ENCODE peak calls at places on chromosome 21, in eight cellular contexts. X, C, U, Z, B, S, H and O are unnamed samples.

GRCh38 chr21:14401217-14401616 is 18.3 kb upstream of the HSPA13 start:
- DNase-seq in Z (no peak), S (no peak), H (no peak), C (no peak), B (no peak), X (no peak), U (no peak), O (no peak)

GRCh38 chr21:29645666-29646553 is 293.9 kb downstream of the GRIK1 start:
- DNase-seq in S (no peak), Z (no peak), H (no peak), U (no peak), B (no peak), C (no peak), X (no peak), O (no peak)

GRCh38 chr21:33212159-33212851 is 17.4 kb upstream of the IFNAR2 start:
- DNase-seq in Z (peak; percentile 62), S (no peak), B (no peak), H (no peak), X (no peak), U (no peak), C (no peak), O (no peak)

GRCh38 chr21:35573472-35574389 is 486.6 kb downstream of the SETD4 start:
- DNase-seq in Z (peak; percentile 66), S (no peak), U (no peak), H (no peak), C (no peak), B (no peak), X (no peak), O (no peak)

GRCh38 chr21:39258207-39258606 is 55.2 kb downstream of the BRWD1 start:
- DNase-seq in C (no peak), S (no peak), B (no peak), Z (no peak), U (no peak), X (no peak), H (peak; percentile 52), O (peak; percentile 31)

GRCh38 chr21:44089001-44089911 is 17.9 kb upstream of the PWP2 start:
- DNase-seq in C (no peak), B (peak; percentile 34), Z (no peak), H (no peak), X (no peak), S (peak; percentile 34), U (no peak), O (no peak)

GRCh38 chr21:36479415-36480402 is at the start of gene CLDN14:
- DNase-seq in H (no peak), C (no peak), U (no peak), B (no peak), S (no peak), Z (no peak), X (no peak), O (no peak)

GRCh38 chr21:46392921-46393320 is 65.8 kb upstream of the DIP2A start:
- DNase-seq in X (no peak), U (no peak), Z (peak; percentile 71), S (no peak), H (no peak), B (no peak), C (no peak), O (peak; percentile 27)

GRCh38 chr21:36087362-36088138 is 17.7 kb downstream of the CBR1 start:
- DNase-seq in U (no peak), C (no peak), H (no peak), Z (no peak), B (no peak), X (no peak), S (no peak), O (no peak)

GRCh38 chr21:39673736-39674135 is 61.0 kb downstream of the B3GALT5 start:
- DNase-seq in B (no peak), X (no peak), C (no peak), H (no peak), Z (no peak), U (no peak), S (no peak), O (peak; percentile 92)

GRCh38 chr21:31456201-31456600 is 112.1 kb upstream of the TIAM1 start:
- DNase-seq in B (no peak), X (no peak), H (no peak), S (no peak), U (no peak), C (no peak), Z (no peak), O (no peak)

GRCh38 chr21:31546402-31547155 is 112.9 kb upstream of the SOD1 start:
- DNase-seq in X (no peak), C (no peak), H (no peak), U (no peak), S (no peak), Z (peak; percentile 58), B (no peak), O (no peak)

GRCh38 chr21:33075596-33076195 is 5.8 kb downstream of the OLIG1 start:
- DNase-seq in C (no peak), B (no peak), S (no peak), X (no peak), Z (no peak), U (no peak), H (no peak), O (no peak)

GRCh38 chr21:44929799-44930542 is 9.3 kb upstream of the ITGB2 start:
- DNase-seq in H (no peak), X (no peak), Z (no peak), S (no peak), C (no peak), B (no peak), U (no peak), O (no peak)

GRCh38 chr21:42221581-42222345 is 2.8 kb downstream of the ABCG1 start:
- DNase-seq in S (no peak), Z (peak; percentile 87), H (no peak), B (no peak), U (no peak), X (no peak), C (no peak), O (no peak)

GRCh38 chr21:44253832-44254700 is 7.6 kb downstream of the DNMT3L start:
- DNase-seq in H (no peak), X (no peak), C (no peak), B (no peak), Z (no peak), U (no peak), S (no peak), O (no peak)

GRCh38 chr21:38787461-38788274 is 18.1 kb upstream of the ETS2 start:
- DNase-seq in S (peak; percentile 46), Z (no peak), U (no peak), X (no peak), H (no peak), C (peak; percentile 65), B (no peak), O (no peak)

GRCh38 chr21:25967566-25968438 is 202.8 kb downstream of the APP start:
- DNase-seq in U (no peak), X (no peak), H (no peak), B (no peak), Z (peak; percentile 54), S (peak; percentile 4), C (no peak), O (no peak)

GRCh38 chr21:28952686-28953085 is 40.0 kb downstream of the LTN1 start:
- DNase-seq in U (no peak), Z (no peak), X (no peak), S (no peak), H (no peak), C (no peak), B (no peak), O (no peak)

GRCh38 chr21:31181089-31181757 is 142.9 kb upstream of the KRTAP19-8 start:
- DNase-seq in S (peak; percentile 50), C (no peak), U (no peak), Z (no peak), B (peak; percentile 34), H (no peak), X (no peak), O (no peak)

GRCh38 chr21:27954806-27955205 is 987.9 kb upstream of the ADAMTS5 start:
- DNase-seq in S (no peak), H (no peak), Z (no peak), C (no peak), U (no peak), X (no peak), B (no peak), O (no peak)

GRCh38 chr21:34812510-34813265 is 143.9 kb downstream of the CLIC6 start:
- DNase-seq in U (no peak), Z (peak; percentile 58), S (no peak), C (peak; percentile 56), X (no peak), H (no peak), B (no peak), O (peak; percentile 36)

GRCh38 chr21:38815060-38815405 is 9.3 kb downstream of the ETS2 start:
- DNase-seq in H (no peak), U (no peak), C (no peak), X (no peak), S (no peak), Z (no peak), B (no peak), O (no peak)

GRCh38 chr21:34598931-34599400 is 15.9 kb downstream of the RCAN1 start:
- DNase-seq in Z (no peak), C (no peak), S (no peak), H (peak; percentile 18), B (no peak), U (no peak), X (no peak), O (no peak)

GRCh38 chr21:39881661-39882060 is 14.4 kb downstream of the PCP4 start:
- DNase-seq in Z (no peak), B (no peak), S (no peak), U (no peak), C (no peak), H (no peak), X (no peak), O (peak; percentile 29)

GRCh38 chr21:28663111-28663693 is 329.5 kb downstream of the LTN1 start:
- DNase-seq in S (no peak), X (no peak), U (no peak), C (no peak), Z (no peak), B (no peak), H (no peak), O (no peak)

GRCh38 chr21:36565616-36566015 is 85.7 kb upstream of the CLDN14 start:
- DNase-seq in S (no peak), X (no peak), B (no peak), H (no peak), U (no peak), C (no peak), Z (no peak), O (no peak)